ENCODE peak calls at places on chromosomes 7 and 10, in four cellular contexts. Q is psoas muscle, F is right atrium auricular region, E is tibial nerve. R is an unnamed sample.

GRCh38 chr7:26346611-26347200 is 55.0 kb downstream of the SNX10 start:
- DNase-seq in E (no peak), Q (no peak), F (no peak), R (no peak)

GRCh38 chr10:109863775-109864174 is 59.5 kb downstream of the XPNPEP1 start:
- DNase-seq in E (no peak), Q (no peak), F (no peak), R (no peak)

GRCh38 chr10:86439544-86439943 is 72.9 kb upstream of the GRID1 start:
- DNase-seq in F (peak), Q (peak), E (peak), R (no peak)

GRCh38 chr10:126080879-126081331 is 184.5 kb downstream of the FANK1 start:
- DNase-seq in F (no peak), E (no peak), Q (no peak), R (no peak)

GRCh38 chr10:71253981-71254818 is 41.8 kb downstream of the UNC5B start:
- DNase-seq in F (no peak), Q (no peak), E (no peak), R (no peak)

GRCh38 chr7:36261019-36261754 is 108.1 kb downstream of the EEPD1 start:
- DNase-seq in Q (no peak), F (no peak), E (no peak), R (no peak)

GRCh38 chr10:99852481-99853213 is 70.2 kb downstream of the ABCC2 start:
- DNase-seq in Q (no peak), E (no peak), F (no peak), R (no peak)

GRCh38 chr7:127911968-127912511 is 119.2 kb downstream of the LRRC4 start:
- DNase-seq in E (no peak), F (no peak), Q (no peak), R (no peak)

GRCh38 chr7:82694020-82694419 is 250.4 kb upstream of the CACNA2D1 start:
- DNase-seq in E (no peak), F (no peak), Q (no peak), R (no peak)

GRCh38 chr7:96861-97260 is 95.5 kb upstream of the FAM20C start:
- DNase-seq in F (no peak), E (no peak), Q (no peak), R (no peak)

GRCh38 chr10:35268323-35268722 is 68.0 kb upstream of the CCNY start:
- DNase-seq in E (no peak), Q (no peak), F (no peak), R (no peak)

DNA sequence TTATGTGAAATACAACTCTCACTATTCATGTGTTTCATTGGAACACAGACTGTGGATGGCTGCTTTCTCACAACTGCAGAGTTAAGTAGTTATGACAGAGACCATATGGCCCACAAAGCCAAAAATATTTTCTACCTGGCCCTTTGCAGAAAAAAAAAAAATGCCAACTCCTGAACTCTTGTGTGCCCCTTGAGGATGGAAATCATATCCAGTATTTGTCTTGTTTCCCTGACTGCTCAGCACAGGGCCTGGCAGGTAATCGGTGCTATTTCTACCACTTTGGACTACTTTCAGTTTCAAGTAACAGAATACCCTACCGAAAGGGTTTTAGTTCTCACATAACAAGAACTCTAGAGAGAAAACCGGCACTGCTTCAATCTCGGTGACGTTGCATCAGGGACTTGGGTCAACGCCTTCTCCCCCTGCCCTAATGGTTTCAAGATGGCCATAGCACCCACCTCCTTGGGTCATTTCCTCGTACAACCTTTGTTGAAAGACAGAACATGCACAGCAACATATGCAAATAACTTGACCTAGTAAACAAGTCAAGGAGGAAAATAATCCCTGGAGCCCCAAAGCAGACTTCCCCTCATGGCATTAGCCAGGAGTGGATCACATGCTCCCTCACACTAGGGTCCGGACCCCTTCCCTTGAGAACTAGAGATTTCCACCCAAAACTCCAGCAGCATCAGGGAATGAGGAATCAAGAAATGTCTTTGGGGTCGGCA is 11.8 kb upstream of the GPNMB start:
- DNase-seq in Q (no peak), E (no peak), F (no peak), R (no peak)
- H3K4me3 ChIP-seq in Q (peak), E (no peak), F (no peak), R (no peak)

GRCh38 chr10:95480901-95481491 is 80.2 kb downstream of the SORBS1 start:
- DNase-seq in Q (no peak), F (no peak), E (no peak), R (no peak)

GRCh38 chr10:95482501-95483248 is 78.5 kb downstream of the SORBS1 start:
- DNase-seq in F (no peak), Q (no peak), E (no peak), R (no peak)

GRCh38 chr10:95478935-95479334 is 82.2 kb downstream of the SORBS1 start:
- DNase-seq in F (peak), E (peak), Q (no peak), R (no peak)

GRCh38 chr10:95478185-95478584 is 83.0 kb downstream of the SORBS1 start:
- DNase-seq in E (no peak), Q (no peak), F (no peak), R (no peak)

DNA sequence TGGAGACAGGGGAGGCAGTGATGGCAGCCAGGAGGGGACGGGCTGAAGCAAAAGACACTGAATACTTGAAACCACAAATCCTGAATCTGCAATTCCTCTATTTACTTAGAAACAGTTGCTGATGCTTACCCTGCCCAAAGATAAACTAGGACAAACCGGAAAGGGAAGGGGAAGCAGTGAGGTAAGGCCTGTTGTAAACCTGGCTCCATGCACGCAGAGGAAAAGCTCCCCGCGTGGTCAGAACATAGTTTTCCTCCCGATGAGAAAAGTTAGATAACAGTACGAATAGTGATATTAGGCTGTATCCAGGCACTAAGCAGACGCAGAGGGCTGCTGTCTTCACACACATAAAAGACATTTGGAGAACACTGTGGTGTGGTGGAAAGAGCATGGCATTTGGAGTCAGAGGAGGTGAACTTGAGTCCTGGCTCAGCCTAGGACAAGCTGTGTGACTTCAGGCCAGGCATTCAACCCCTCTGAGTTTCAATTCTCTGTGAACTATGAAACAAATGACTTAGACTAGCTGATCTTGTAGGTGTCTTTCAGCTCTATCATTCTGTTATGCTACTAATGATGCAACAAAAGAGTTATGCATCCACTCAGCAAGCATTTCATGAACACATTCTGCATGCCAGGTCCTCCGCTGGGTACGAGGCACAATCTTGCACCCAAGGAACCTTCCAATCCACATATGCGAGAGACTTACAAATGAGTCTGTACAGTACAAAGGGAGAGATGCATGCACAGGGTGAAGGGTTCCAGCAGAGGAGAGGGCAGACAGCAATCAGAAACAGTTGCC is 80.9 kb downstream of the SORBS1 start:
- DNase-seq in E (peak), Q (no peak), F (peak), R (no peak)
- H3K27ac ChIP-seq in E (peak), Q (peak), F (peak), R (peak)

DNA sequence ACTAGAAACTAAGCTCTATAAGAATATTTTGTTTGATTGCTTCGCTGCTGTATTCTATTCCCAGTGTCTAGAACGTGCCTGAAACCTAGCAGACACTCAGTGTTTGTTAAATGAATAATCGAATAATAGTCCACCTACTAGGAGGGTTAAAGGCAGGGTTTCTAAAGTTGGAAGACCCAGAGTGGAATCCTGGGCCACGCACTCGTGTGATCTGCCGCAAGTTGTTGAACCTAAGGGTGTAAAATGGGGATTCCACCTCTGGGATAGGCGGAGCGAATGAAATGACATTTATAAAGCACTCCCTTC is 702 bp upstream of the AGFG2 start:
- DNase-seq in F (no peak), Q (no peak), E (no peak), R (no peak)
- H3K4me3 ChIP-seq in F (no peak), Q (peak), E (peak), R (no peak)

DNA sequence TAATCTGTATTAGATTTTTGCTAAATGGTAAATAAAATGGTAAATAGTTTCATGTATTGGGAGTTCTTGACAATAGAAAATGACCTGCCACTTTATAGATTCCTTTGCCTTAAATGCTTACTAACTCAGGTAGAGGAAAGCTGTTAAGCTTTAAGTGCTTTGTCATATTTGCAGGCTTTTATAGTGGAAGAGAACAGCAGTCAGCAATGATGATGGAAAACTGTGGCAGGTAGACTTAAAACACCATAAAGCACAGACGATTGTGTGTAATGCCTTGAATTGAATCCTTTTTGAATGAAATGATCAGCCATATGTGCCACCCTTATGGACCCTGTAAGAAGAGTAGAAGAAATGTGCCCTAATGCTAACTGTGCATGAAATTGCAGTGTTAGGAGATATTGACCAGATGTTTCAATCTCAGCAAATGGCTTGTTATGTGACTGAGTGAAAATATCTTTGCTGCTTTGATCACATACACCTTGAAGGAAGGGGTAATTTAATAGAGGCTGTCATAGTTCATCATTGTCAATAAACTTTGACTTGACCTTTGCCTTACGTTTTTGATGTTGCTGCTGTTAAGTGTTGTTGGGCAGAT is 230.4 kb downstream of the ADK start:
- DNase-seq in Q (no peak), F (no peak), E (no peak), R (no peak)
- H3K27ac ChIP-seq in Q (no peak), F (no peak), E (no peak), R (no peak)

DNA sequence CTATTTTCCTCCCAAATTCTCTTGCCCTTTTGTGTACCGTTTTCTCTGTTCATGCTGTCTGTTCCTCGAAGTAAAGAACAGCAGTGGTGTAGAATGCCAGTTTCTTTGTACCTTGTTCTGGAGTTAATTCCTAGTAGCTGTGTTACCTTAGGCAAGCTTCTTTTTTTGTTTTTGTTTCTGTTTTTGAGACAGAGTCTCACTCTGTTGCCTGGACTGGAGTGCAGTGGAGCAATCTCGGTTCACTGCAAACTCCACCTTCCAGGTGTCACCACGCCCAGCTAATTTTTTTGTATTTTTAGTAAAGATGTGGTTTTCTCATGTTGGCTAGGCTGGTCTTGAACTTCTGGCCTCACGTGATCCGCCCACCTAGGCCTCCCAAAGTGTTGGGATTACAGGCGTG is 221.2 kb downstream of the BBS9 start:
- DNase-seq in F (no peak), E (no peak), Q (no peak), R (no peak)
- H3K4me3 ChIP-seq in F (no peak), E (no peak), Q (no peak), R (no peak)

R was measured in aorta.